ENCODE peak calls at places on chromosomes 6 and 20, in nine cellular contexts. L, T, E, D, H, F, J, I and Z are unnamed samples.

GRCh38 chr6:93124226-93124625 is 295.1 kb downstream of the EPHA7 start:
- DNase-seq in F (no peak), J (no peak), T (peak), L (no peak), E (no peak), I (no peak), H (no peak), D (no peak), Z (no peak)

GRCh38 chr20:39877792-39878191 is 811.2 kb downstream of the MAFB start:
- DNase-seq in F (no peak), H (no peak), I (no peak), T (no peak), D (no peak), L (no peak), J (no peak), E (no peak), Z (no peak)

GRCh38 chr6:157688275-157688959 is 134.6 kb upstream of the SNX9 start:
- DNase-seq in L (no peak), D (no peak), F (no peak), E (no peak), I (no peak), H (no peak), T (no peak), J (no peak), Z (no peak)

GRCh38 chr6:11810039-11810541 is 31.5 kb upstream of the ADTRP start:
- DNase-seq in H (peak), E (peak), F (peak), J (peak), D (peak), T (peak), L (no peak), I (peak), Z (peak)

GRCh38 chr20:24007073-24007595 is 18.6 kb upstream of the GGTLC1 start:
- DNase-seq in E (no peak), J (no peak), H (no peak), L (no peak), F (no peak), T (no peak), I (no peak), D (no peak), Z (no peak)

GRCh38 chr20:53036992-53037391 is 64.8 kb downstream of the TSHZ2 start:
- DNase-seq in I (no peak), F (no peak), T (no peak), L (no peak), H (no peak), J (no peak), D (no peak), E (no peak), Z (no peak)

GRCh38 chr6:33075568-33076405 is at the start of gene HLA-DPB1:
- DNase-seq in F (no peak), D (peak), J (peak), T (peak), I (no peak), L (no peak), H (peak), E (peak), Z (no peak)

GRCh38 chr6:103783344-103783743 is 1076.4 kb downstream of the HACE1 start:
- DNase-seq in E (no peak), I (no peak), F (no peak), J (no peak), D (peak), T (peak), H (no peak), L (no peak), Z (no peak)

GRCh38 chr6:13927203-13927602 is 2.5 kb downstream of the RNF182 start:
- DNase-seq in L (no peak), T (no peak), E (no peak), F (no peak), I (no peak), D (no peak), H (no peak), J (no peak), Z (no peak)

GRCh38 chr6:24234043-24234442 is 108.0 kb downstream of the NRSN1 start:
- DNase-seq in F (no peak), D (no peak), L (no peak), E (no peak), T (no peak), H (no peak), I (no peak), J (no peak), Z (no peak)

GRCh38 chr20:64053841-64054661 is 4.6 kb upstream of the SOX18 start:
- DNase-seq in T (peak), H (no peak), D (peak), J (no peak), L (no peak), E (peak), F (no peak), I (no peak), Z (no peak)

GRCh38 chr6:36544228-36544627 is 3.1 kb downstream of the STK38 start:
- DNase-seq in E (no peak), F (no peak), I (no peak), D (peak), H (no peak), T (peak), L (no peak), J (no peak), Z (peak)

GRCh38 chr6:71072508-71072907 is 115.6 kb upstream of the B3GAT2 start:
- DNase-seq in D (peak), H (no peak), E (no peak), F (no peak), L (no peak), I (no peak), J (peak), T (no peak), Z (no peak)

GRCh38 chr6:32865724-32866443 is 11.9 kb downstream of the PSMB9 start:
- DNase-seq in L (no peak), T (no peak), F (no peak), H (no peak), J (no peak), I (no peak), D (no peak), E (no peak), Z (no peak)

GRCh38 chr6:87674286-87674685 is 27.7 kb downstream of the AKIRIN2 start:
- DNase-seq in E (no peak), J (no peak), D (no peak), T (no peak), I (no peak), L (no peak), F (no peak), H (no peak), Z (no peak)

GRCh38 chr20:5621305-5621704 is 128.9 kb upstream of the SHLD1 start:
- DNase-seq in T (peak), L (peak), H (peak), D (no peak), E (no peak), J (no peak), F (peak), I (no peak), Z (no peak)

GRCh38 chr6:117629119-117629518 is 26.8 kb upstream of the GOPC start:
- DNase-seq in F (no peak), J (no peak), I (no peak), T (no peak), H (no peak), E (no peak), L (no peak), D (no peak), Z (no peak)

GRCh38 chr6:125275779-125276178 is 26.0 kb downstream of the HDDC2 start:
- DNase-seq in D (no peak), J (no peak), E (no peak), I (no peak), H (no peak), L (no peak), T (no peak), F (no peak), Z (no peak)

GRCh38 chr6:132648356-132648755 is 10.6 kb downstream of the TAAR1 start:
- DNase-seq in L (no peak), J (peak), D (peak), E (peak), T (peak), I (no peak), H (peak), F (no peak), Z (no peak)

GRCh38 chr20:13384132-13384531 is 163.1 kb downstream of the ISM1 start:
- DNase-seq in E (no peak), D (no peak), J (no peak), L (no peak), I (no peak), T (no peak), H (no peak), F (no peak), Z (no peak)

GRCh38 chr6:143465546-143465945 is 14.9 kb downstream of the PEX3 start:
- DNase-seq in E (no peak), H (no peak), T (peak), D (no peak), I (no peak), F (no peak), L (no peak), J (no peak), Z (no peak)

GRCh38 chr6:106005013-106005412 is 81.1 kb upstream of the PRDM1 start:
- DNase-seq in D (no peak), I (no peak), H (no peak), F (no peak), E (no peak), L (no peak), T (no peak), J (peak), Z (no peak)

GRCh38 chr20:22402990-22403859 is 181.1 kb downstream of the FOXA2 start:
- DNase-seq in E (peak), F (peak), J (no peak), I (no peak), T (peak), H (no peak), D (no peak), L (no peak), Z (no peak)
- H3K4me3 ChIP-seq in E (peak), F (peak), J (no peak), I (no peak), T (no peak), H (peak), D (peak), L (peak), Z (peak)

GRCh38 chr6:43308990-43309477 is 408 bp upstream of the CRIP3 start:
- DNase-seq in D (no peak), L (no peak), E (no peak), F (no peak), I (no peak), J (no peak), T (no peak), H (no peak), Z (no peak)
- H3K4me3 ChIP-seq in D (no peak), L (peak), E (peak), F (peak), I (no peak), J (no peak), T (peak), H (no peak), Z (peak)

DNA sequence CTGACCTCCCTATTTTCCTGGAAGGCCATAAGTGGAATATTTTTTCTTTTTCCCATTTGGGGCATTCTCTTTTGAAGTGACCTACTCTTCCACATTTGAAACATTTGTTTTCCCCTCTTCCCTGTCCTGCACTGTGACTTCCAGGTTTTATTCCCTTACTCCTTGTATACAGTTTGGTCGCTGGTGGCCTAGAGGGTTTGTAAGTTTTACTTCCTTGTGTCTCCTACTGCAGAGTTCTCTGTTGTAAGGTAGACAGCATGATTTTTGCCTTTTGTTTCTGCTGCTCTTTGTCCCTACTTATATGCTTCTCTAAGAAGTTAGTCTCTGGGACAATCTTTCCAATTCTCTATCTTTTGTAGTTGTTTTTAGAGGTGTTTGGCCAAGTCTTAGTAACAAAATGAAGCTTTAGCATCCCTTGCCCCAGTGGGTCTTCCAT is 7.4 kb upstream of the ZNFX1 start:
- DNase-seq in L (no peak), H (no peak), T (no peak), J (no peak), E (no peak), I (no peak), F (no peak), D (no peak), Z (no peak)
- H3K4me3 ChIP-seq in L (no peak), H (no peak), T (no peak), J (no peak), E (peak), I (no peak), F (no peak), D (no peak), Z (no peak)

GRCh38 chr20:2695206-2695983 is 2.8 kb downstream of the EBF4 start:
- DNase-seq in H (no peak), T (no peak), J (no peak), D (no peak), L (no peak), I (no peak), E (no peak), F (no peak), Z (no peak)
- H3K4me3 ChIP-seq in H (no peak), T (no peak), J (no peak), D (no peak), L (no peak), I (no peak), E (no peak), F (no peak), Z (no peak)

DNA sequence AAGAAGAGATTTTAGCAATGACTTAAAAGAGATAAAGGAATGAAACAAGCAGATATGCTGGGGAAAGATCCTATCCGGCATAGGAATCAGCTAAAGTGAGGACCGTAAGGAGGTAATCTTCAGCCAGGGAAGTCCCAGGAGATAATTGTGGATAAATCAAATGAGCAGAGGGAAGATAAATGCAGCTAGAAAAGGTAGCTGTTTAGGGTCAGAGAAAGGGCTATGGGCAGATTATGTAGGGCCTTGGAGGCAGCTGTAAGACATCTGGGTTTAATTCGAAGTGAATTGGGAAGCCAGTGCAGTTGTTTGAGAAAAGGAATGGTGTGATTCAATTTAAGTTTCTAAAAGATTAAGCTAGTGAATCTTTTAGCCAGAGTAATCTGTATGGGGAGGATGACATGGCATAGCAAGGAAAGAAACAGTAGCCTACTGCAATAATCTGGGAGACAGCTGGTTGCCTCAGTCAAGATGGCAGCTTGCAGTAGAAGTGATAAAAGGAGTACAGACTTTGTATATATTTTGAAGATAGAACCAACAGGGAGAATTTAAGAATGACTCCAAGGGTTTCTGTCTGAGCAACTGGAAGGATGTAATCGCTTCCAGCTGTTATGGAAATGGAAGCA is 552.2 kb upstream of the FLRT3 start:
- DNase-seq in D (no peak), L (no peak), H (no peak), F (no peak), T (no peak), I (no peak), J (no peak), E (no peak), Z (no peak)
- H3K4me3 ChIP-seq in D (no peak), L (no peak), H (no peak), F (no peak), T (no peak), I (no peak), J (no peak), E (no peak), Z (no peak)

GRCh38 chr20:45014671-45015415 is 48.5 kb downstream of the STK4 start:
- DNase-seq in D (peak), L (no peak), H (no peak), I (no peak), J (peak), F (no peak), E (no peak), T (peak), Z (no peak)

GRCh38 chr20:45011108-45011526 is 44.8 kb downstream of the STK4 start:
- DNase-seq in E (peak), J (peak), H (peak), I (no peak), T (peak), F (peak), L (no peak), D (peak), Z (peak)

GRCh38 chr20:45012682-45013302 is 46.5 kb downstream of the STK4 start:
- DNase-seq in I (no peak), T (peak), L (no peak), D (peak), J (peak), H (no peak), F (no peak), E (no peak), Z (no peak)

GRCh38 chr20:45008521-45009049 is 42.3 kb downstream of the STK4 start:
- DNase-seq in H (no peak), I (no peak), F (no peak), L (no peak), T (peak), D (peak), E (no peak), J (peak), Z (no peak)

DNA sequence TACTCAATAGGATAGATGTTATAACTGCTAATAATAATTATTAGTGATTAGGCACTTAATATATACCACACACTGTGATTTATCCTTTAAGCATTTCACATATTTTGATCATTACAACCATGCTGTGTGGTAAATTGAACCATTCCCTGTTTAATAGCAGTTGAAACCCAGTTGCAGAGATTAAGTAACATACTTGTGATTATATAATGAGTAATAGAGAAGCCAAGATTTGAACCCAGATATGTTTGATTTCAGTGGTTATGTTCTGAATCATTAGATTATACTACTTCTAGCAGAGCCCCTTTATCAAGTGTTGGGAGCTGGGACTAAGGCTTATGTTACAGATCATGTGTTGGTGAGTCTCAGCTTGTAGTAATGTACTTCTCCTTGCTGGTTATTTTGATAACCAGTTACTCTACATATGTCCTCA is 44.1 kb downstream of the STK4 start:
- DNase-seq in T (peak), J (peak), E (no peak), F (no peak), H (no peak), L (no peak), D (peak), I (no peak), Z (no peak)
- H3K4me3 ChIP-seq in T (no peak), J (no peak), E (no peak), F (no peak), H (no peak), L (no peak), D (no peak), I (no peak), Z (no peak)

DNA sequence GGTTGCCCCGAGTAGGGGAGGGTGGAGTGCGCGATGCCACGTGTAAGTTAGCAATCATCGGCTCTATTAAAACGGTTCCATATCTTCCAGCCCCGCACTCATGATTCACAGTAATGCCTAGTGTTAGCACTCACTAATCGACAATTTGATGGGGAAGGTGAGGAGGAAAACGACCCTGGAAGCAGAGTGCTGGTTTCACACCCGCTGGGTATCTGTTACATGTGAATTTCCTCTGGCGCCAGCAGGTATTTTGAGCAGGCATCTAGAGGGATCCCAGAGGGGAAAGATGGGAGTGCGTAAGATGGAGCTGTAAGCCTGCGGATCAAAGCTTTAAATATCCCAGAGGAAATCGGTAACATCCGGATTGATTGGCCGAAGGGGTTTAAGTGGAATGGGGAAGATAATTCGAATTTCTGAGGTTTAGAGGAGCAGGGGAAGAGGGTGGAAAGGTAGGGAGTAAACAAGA is 34.7 kb upstream of the TCF21 start:
- DNase-seq in J (no peak), L (no peak), E (no peak), F (no peak), H (no peak), I (no peak), T (no peak), D (no peak), Z (no peak)
- H3K4me3 ChIP-seq in J (no peak), L (no peak), E (no peak), F (no peak), H (peak), I (no peak), T (peak), D (peak), Z (no peak)

DNA sequence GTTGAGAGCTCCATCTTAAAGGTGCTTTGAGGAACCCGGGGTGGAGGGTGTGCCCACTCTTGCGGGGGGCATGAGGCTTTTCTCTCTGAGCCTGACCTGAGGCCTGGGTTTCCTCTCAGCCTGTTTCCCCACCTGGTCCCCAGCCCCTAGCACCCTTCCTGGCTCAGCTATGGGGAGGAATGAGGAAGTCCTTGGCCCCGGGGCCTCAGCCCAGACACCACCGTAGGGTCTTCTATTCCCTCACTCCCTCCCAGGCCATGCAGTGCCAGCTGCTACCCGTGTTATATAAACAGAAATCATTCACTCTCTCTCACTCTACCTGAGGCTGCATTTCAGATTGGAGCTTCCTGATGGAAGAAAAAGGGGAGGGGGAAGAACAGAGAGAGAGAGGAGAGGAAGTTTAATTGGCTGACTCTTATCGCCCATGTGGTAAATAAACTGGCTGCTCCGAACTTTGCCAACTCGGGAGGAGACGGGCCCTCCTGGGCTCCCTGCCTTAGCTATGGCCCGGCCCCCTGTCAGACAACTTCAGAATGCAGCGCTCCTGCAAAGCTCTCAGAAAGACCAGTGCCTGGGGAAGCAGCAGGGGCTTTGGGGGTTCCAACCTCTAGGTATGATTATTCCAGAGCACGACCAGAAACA is 2.8 kb downstream of the CDH22 start:
- DNase-seq in D (no peak), J (no peak), T (peak), F (peak), L (no peak), E (no peak), I (no peak), H (no peak), Z (no peak)
- H3K4me3 ChIP-seq in D (no peak), J (no peak), T (no peak), F (no peak), L (no peak), E (no peak), I (no peak), H (no peak), Z (no peak)

GRCh38 chr6:29887819-29888581 is 54.3 kb upstream of the HLA-A start:
- DNase-seq in J (peak), T (peak), L (peak), D (peak), E (no peak), F (peak), H (no peak), I (peak), Z (peak)

GRCh38 chr6:29887330-29887818 is 55.0 kb upstream of the HLA-A start:
- DNase-seq in D (peak), F (peak), L (no peak), E (no peak), H (no peak), T (peak), I (peak), J (peak), Z (peak)

GRCh38 chr6:29884261-29884660 is 56.6 kb downstream of the HLA-G start:
- DNase-seq in E (no peak), L (no peak), F (no peak), D (no peak), J (no peak), I (no peak), T (no peak), H (no peak), Z (no peak)

GRCh38 chr6:29886686-29887085 is 55.6 kb upstream of the HLA-A start:
- DNase-seq in F (no peak), E (no peak), L (no peak), J (no peak), D (no peak), H (no peak), T (no peak), I (no peak), Z (no peak)
- H3K4me3 ChIP-seq in F (peak), E (no peak), L (no peak), J (no peak), D (no peak), H (no peak), T (no peak), I (no peak), Z (no peak)

GRCh38 chr20:30281584-30282197 is 975.8 kb upstream of the DEFB115 start:
- DNase-seq in J (no peak), E (no peak), D (peak), F (no peak), I (no peak), L (no peak), T (peak), H (no peak), Z (no peak)

GRCh38 chr20:30286157-30286556 is 971.3 kb upstream of the DEFB115 start:
- DNase-seq in T (peak), J (no peak), L (no peak), D (no peak), F (no peak), H (no peak), I (no peak), E (no peak), Z (no peak)

GRCh38 chr20:30284533-30284932 is 972.9 kb upstream of the DEFB115 start:
- DNase-seq in T (no peak), I (no peak), L (no peak), D (no peak), H (no peak), J (no peak), E (no peak), F (no peak), Z (no peak)
- H3K4me3 ChIP-seq in T (peak), I (no peak), L (peak), D (no peak), H (no peak), J (no peak), E (peak), F (peak), Z (peak)